ENCODE peak calls at places on chromosomes 1 and 21, in eight cellular contexts. I is GM23248, H is ovary, Q is A549, K is caudate nucleus, F is SJSA1, L is OCI-LY7, E is WERI-Rb-1. S is an unnamed sample.

GRCh38 chr1:219441884-219442283 is 171.0 kb downstream of the ZC3H11B start:
- DNase-seq in H (no peak), E (no peak), K (no peak), Q (no peak), F (no peak), L (no peak), I (no peak), S (no peak)

GRCh38 chr1:19435851-19436465 is 49.4 kb downstream of the CAPZB start:
- DNase-seq in L (no peak), Q (no peak), H (no peak), K (no peak), E (no peak), I (peak), F (no peak), S (no peak)

GRCh38 chr1:43204394-43204793 is 32.3 kb downstream of the CFAP57 start:
- DNase-seq in K (no peak), F (no peak), E (no peak), Q (no peak), H (no peak), I (no peak), L (no peak), S (no peak)

GRCh38 chr1:21673277-21673780 is 4.2 kb upstream of the RAP1GAP start:
- DNase-seq in H (peak), Q (no peak), F (no peak), E (no peak), K (no peak), I (peak), L (no peak), S (no peak)

GRCh38 chr21:42731264-42732032 is 78.0 kb downstream of the PDE9A start:
- DNase-seq in Q (no peak), H (no peak), F (no peak), L (no peak), K (no peak), I (no peak), E (no peak), S (no peak)

GRCh38 chr1:23529146-23530088 is 1.6 kb downstream of the E2F2 start:
- DNase-seq in K (no peak), I (no peak), Q (no peak), H (no peak), E (no peak), L (peak), F (no peak), S (no peak)

GRCh38 chr21:14535702-14536101 is 10.4 kb downstream of the SAMSN1 start:
- DNase-seq in F (no peak), H (no peak), L (no peak), E (no peak), K (no peak), Q (no peak), I (no peak), S (no peak)

GRCh38 chr1:146007048-146007784 is 10.8 kb upstream of the TXNIP start:
- DNase-seq in Q (peak), I (peak), K (no peak), H (peak), L (peak), E (peak), F (peak), S (peak)

GRCh38 chr1:201640624-201641023 is 101.7 kb downstream of the NAV1 start:
- DNase-seq in I (peak), E (no peak), K (no peak), F (no peak), Q (no peak), H (peak), L (no peak), S (no peak)
- H3K27ac ChIP-seq in I (peak), E (no peak), K (no peak), F (no peak), Q (no peak), H (no peak), L (no peak), S (no peak)

DNA sequence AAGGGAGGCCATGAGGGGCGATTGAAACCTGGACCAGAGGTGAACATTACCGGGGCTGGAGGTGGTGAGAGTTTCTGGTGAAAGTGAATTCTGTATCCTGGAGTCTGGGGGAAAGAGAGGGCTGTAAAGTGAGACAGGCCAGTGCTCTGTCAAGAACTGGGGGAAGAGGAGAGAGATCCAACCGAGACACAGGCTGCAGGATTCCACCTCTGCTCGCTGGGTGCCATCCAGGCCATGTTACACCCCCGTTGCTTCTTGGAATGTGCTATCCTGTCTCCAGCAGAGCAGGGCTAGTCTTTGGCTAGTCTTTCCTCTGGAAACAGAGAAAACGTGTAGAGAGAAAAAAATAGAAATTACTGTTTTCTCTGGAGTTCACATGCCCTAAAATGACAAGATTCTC is 16.7 kb upstream of the OVAAL start:
- DNase-seq in I (peak), K (no peak), L (no peak), F (no peak), E (no peak), Q (no peak), H (no peak), S (no peak)
- H3K27ac ChIP-seq in I (peak), K (no peak), L (no peak), F (no peak), E (no peak), Q (peak), H (no peak), S (no peak)

GRCh38 chr1:241645199-241645598 is 5.0 kb upstream of the CHML start:
- DNase-seq in F (no peak), E (no peak), L (no peak), I (no peak), H (peak), Q (no peak), K (no peak), S (no peak)
- H3K27ac ChIP-seq in F (no peak), E (no peak), L (no peak), I (no peak), H (no peak), Q (no peak), K (no peak), S (no peak)

DNA sequence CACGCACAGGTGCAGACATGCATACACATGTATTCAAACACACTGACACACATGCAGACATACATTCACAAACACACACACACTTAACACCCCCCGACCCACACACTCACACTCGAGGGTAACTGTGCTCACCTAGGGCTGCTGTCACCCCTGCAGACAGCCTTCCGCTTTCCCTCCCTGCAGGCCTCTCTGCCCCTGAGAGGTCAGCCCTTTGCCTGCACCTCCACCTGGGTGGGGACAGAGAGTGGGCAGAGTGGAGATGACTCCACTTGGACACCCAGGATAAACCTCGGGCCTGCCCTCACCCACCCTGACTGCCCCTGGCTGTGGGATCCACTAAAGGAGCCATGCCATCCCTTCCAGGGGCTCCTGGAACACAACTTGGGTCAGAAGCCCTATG is 264.3 kb downstream of the PTPRU start:
- DNase-seq in L (no peak), F (peak), H (no peak), Q (no peak), E (no peak), I (no peak), K (no peak), S (no peak)
- H3K27ac ChIP-seq in L (no peak), F (no peak), H (no peak), Q (no peak), E (no peak), I (no peak), K (no peak), S (no peak)

DNA sequence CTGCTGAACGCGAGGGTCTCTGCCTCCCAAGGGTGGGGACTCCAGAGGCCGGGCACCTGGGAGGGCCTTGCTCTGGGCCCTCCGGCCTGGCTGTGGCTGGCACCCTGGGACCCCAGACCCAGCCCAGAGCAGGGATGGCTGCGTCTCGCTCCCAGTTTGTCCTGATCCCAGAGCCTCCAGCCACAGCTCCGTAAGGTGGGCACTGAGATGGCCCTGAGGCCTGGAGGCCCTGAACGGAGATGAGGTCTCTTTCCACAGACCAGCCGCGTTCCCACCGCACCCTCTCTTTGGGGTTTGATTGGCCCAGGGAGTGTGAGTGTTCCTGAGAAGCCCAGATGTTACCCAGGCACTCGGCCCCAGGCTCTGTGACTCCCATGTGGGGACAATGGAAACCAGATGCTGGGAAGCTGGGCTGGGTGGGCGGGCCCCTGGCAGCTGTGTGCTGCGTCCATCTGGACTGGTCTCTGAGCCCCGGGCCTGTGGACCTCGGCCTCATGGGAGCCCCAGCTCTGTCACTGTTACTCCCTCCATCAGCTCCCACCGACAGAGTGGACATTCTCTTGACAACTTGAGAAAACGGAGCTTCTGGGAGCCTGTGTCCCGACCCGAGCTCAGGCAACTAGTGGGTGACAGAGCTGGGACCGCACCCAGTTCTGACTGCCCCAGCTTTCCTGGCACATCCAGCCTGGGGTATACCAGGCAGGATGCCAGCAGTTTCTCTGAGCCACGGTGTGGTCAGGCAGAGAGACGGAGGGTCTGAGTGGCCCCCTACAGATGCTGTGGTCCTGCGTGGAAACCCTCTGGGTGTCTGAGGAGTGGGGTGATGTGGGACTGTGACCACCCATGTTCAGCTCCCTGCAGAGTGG is 9.8 kb upstream of the COL6A1 start:
- DNase-seq in I (peak), K (no peak), E (peak), L (no peak), F (peak), Q (no peak), H (peak), S (no peak)
- H3K27ac ChIP-seq in I (peak), K (no peak), E (no peak), L (no peak), F (peak), Q (no peak), H (peak), S (no peak)

GRCh38 chr21:33232640-33233039 is 2.9 kb downstream of the IFNAR2 start:
- DNase-seq in I (no peak), L (no peak), K (no peak), Q (no peak), E (no peak), F (no peak), H (no peak), S (no peak)
- H3K27ac ChIP-seq in I (no peak), L (peak), K (peak), Q (no peak), E (no peak), F (no peak), H (no peak), S (no peak)

DNA sequence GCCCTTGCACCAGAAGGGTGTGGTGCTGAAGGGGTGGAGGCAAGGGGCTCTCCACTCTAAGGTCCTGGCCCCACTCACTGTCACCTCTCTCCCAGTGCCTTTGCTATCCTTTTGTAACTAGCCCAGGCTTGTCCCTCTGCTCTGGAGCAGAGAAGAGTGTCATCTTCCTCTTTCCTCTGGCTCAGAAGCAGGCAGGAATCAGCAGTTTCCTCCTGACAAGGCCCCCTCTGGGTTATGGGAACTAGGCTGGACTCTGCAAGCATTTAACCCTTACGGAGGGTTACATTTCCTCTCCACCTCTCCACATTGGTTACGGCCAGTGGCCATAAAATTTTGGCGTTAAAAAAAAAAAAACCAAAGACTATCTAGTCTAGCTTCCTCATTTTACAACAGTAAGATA is 30.4 kb downstream of the PLXNA2 start:
- DNase-seq in F (no peak), H (no peak), K (no peak), L (no peak), Q (no peak), E (no peak), I (no peak), S (no peak)
- H3K27ac ChIP-seq in F (no peak), H (no peak), K (peak), L (no peak), Q (peak), E (peak), I (no peak), S (no peak)

DNA sequence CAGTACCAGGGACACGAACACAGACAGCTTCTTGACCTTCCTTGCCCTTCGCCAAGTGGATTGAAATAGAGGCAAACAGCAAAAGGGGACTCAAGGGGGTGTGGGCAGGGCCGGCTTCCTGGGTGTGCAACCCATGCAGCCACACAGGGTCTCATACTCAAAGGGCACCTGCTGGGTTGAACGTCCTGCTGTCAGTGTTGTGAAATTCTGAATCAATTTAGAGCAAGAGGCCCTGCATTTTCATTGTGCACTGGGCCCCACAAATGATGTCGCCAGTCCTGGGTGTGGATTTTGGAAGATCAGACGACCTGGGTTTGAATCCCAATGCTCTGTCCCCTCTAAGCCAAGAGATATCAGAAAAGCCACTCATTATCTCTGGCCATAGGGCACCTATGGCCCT is 51.1 kb downstream of the CASZ1 start:
- DNase-seq in H (no peak), E (no peak), I (no peak), F (no peak), Q (no peak), K (no peak), L (no peak), S (no peak)
- H3K27ac ChIP-seq in H (no peak), E (no peak), I (no peak), F (no peak), Q (no peak), K (no peak), L (no peak), S (no peak)

DNA sequence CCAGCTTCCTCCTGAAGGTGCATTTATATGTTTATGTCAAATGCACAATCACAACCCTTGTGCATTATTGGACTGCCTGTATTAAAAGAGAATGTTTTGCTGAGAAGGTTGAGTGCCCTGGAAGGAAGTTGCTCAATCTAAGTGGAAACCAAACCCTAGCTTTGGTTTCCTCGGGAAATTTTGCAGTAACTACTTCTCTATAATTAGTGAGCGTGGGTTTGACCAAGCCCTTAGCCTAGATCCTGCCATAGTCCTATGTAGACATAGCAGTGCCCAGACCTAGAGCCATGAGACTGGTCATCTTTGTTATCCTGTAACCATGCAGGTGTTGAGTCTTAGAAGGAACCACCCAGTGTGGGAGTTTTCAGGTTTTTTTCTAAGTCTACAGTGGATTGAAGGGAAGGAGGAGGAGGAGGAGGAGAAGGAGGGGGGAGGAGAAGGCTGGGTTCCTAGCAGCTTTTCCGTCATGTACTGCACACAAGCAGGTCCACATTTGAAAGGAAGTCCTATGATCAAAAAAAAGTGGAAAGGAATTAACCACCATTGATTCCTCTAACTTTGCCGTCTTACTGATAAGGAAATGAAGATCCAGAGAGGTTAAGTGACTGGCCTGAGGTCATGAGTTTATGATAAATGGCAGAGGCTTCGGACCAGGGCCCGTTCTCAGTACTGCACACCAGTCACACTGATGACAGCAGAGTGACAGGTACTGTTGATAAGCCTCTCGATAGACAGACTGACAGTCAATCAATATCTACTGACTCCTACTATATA is 72.2 kb upstream of the LYST start:
- DNase-seq in F (no peak), H (no peak), E (no peak), I (no peak), K (no peak), Q (no peak), L (no peak), S (no peak)
- H3K27ac ChIP-seq in F (no peak), H (no peak), E (no peak), I (no peak), K (peak), Q (no peak), L (no peak), S (no peak)